ENCODE peak calls at places on chromosomes 7 and 10, in seven cellular contexts. X is kidney, M is MCF 10A, R is EL, E is SW480, D is GM12891, T is Calu3. V is an unnamed sample.

GRCh38 chr7:151178831-151179230 is 8.2 kb downstream of the ASB10 start:
- DNase-seq in X (no peak), M (no peak), R (no peak), E (no peak), D (no peak), T (no peak), V (no peak)

GRCh38 chr7:66205736-66206080 is 574 bp downstream of the TPST1 start:
- DNase-seq in X (no peak), M (no peak), R (no peak), E (no peak), D (no peak), T (no peak), V (no peak)

GRCh38 chr10:48931188-48931587 is 8.5 kb downstream of the LRRC18 start:
- DNase-seq in X (no peak), M (no peak), R (no peak), E (no peak), D (no peak), T (no peak), V (no peak)

GRCh38 chr7:91194841-91195240 is 69.4 kb upstream of the FZD1 start:
- DNase-seq in X (no peak), M (no peak), R (no peak), E (no peak), D (no peak), T (no peak), V (no peak)

GRCh38 chr10:67221939-67222494 is 296.2 kb downstream of the LRRTM3 start:
- DNase-seq in X (no peak), M (no peak), R (no peak), E (no peak), D (no peak), T (no peak), V (no peak)

GRCh38 chr10:61897671-61898434 is 3.6 kb upstream of the ARID5B start:
- DNase-seq in X (no peak), M (no peak), R (peak), E (no peak), D (no peak), T (peak), V (peak)

GRCh38 chr10:69329721-69330178 is 51.5 kb downstream of the HK1 start:
- DNase-seq in X (peak), M (no peak), R (no peak), E (no peak), D (no peak), T (no peak), V (no peak)

GRCh38 chr10:15363031-15363430 is 8.1 kb downstream of the FAM171A1 start:
- DNase-seq in X (no peak), M (no peak), R (peak), E (no peak), D (no peak), T (no peak), V (no peak)

GRCh38 chr10:94630017-94630688 is 53.4 kb upstream of the CYP2C18 start:
- DNase-seq in X (no peak), M (peak), R (peak), E (peak), D (no peak), T (no peak), V (peak)

GRCh38 chr7:25846722-25847121 is 305.3 kb upstream of the NFE2L3 start:
- DNase-seq in X (peak), M (peak), R (peak), E (no peak), D (no peak), T (peak), V (peak)

GRCh38 chr7:130943336-130943901 is 209.4 kb upstream of the KLF14 start:
- DNase-seq in X (no peak), M (peak), R (peak), E (peak), D (no peak), T (no peak), V (peak)

GRCh38 chr7:63067897-63068585 is 930.6 kb upstream of the ZNF722 start:
- DNase-seq in X (no peak), M (no peak), R (no peak), E (no peak), D (no peak), T (no peak), V (no peak)

GRCh38 chr7:27695096-27695495 is 32.4 kb upstream of the HIBADH start:
- DNase-seq in X (no peak), M (no peak), R (no peak), E (no peak), D (no peak), T (no peak), V (no peak)

GRCh38 chr10:88471909-88472308 is 111.2 kb downstream of the RNLS start:
- DNase-seq in X (no peak), M (no peak), R (no peak), E (no peak), D (no peak), T (no peak), V (no peak)

GRCh38 chr10:103192451-103193106 is 493 bp downstream of the NT5C2 start:
- DNase-seq in X (peak), M (peak), R (peak), E (peak), D (peak), T (peak), V (peak)

GRCh38 chr10:69994262-69994661 is 58.4 kb upstream of the MACROH2A2 start:
- DNase-seq in X (no peak), M (peak), R (peak), E (peak), D (peak), T (peak), V (peak)

GRCh38 chr10:58280485-58280884 is 11.5 kb downstream of the CISD1 start:
- DNase-seq in X (no peak), M (no peak), R (peak), E (no peak), D (no peak), T (no peak), V (no peak)

GRCh38 chr7:135320277-135320676 is 86.6 kb downstream of the STRA8 start:
- DNase-seq in X (peak), M (peak), R (peak), E (peak), D (no peak), T (peak), V (peak)

GRCh38 chr10:125002423-125003145 is 60.7 kb downstream of the ZRANB1 start:
- DNase-seq in X (peak), M (no peak), R (no peak), E (no peak), D (peak), T (no peak), V (no peak)

V was measured in astrocyte of the spinal cord.